ENCODE peak calls at places on chromosomes 1 and 21, in five cellular contexts. Q, B, P, M and U are unnamed samples.

GRCh38 chr1:160196143-160196542 is 5.8 kb downstream of the CASQ1 start:
- DNase-seq in Q (no peak), B (no peak), P (no peak), M (no peak), U (no peak)

GRCh38 chr1:12078938-12079861 is 16.1 kb downstream of the TNFRSF8 start:
- DNase-seq in Q (peak; percentile 77), B (no peak), P (peak; percentile 10), M (peak; percentile 2), U (peak; percentile 11)

GRCh38 chr1:115266729-115267421 is 71.2 kb downstream of the NGF start:
- DNase-seq in Q (no peak), B (no peak), P (no peak), M (no peak), U (no peak)

GRCh38 chr1:8448906-8449661 is 131.2 kb downstream of the SLC45A1 start:
- DNase-seq in Q (no peak), B (no peak), P (no peak), M (no peak), U (no peak)

GRCh38 chr1:232704694-232705680 is 75.1 kb upstream of the SIPA1L2 start:
- DNase-seq in Q (no peak), B (peak; percentile 80), P (peak; percentile 17), M (peak; percentile 50), U (peak; percentile 84)

GRCh38 chr1:147723691-147724323 is 36.6 kb downstream of the GJA5 start:
- DNase-seq in Q (no peak), B (peak; percentile 29), P (no peak), M (peak; percentile 42), U (peak; percentile 44)

GRCh38 chr1:236502972-236503639 is 20.7 kb upstream of the LGALS8 start:
- DNase-seq in Q (no peak), B (peak; percentile 66), P (no peak), M (no peak), U (peak; percentile 18)

GRCh38 chr1:104156804-104157203 is 407.1 kb downstream of the AMY1C start:
- DNase-seq in Q (no peak), B (no peak), P (no peak), M (no peak), U (no peak)

GRCh38 chr21:43923391-43923790 is 58.4 kb downstream of the AGPAT3 start:
- DNase-seq in Q (no peak), B (no peak), P (no peak), M (no peak), U (no peak)

GRCh38 chr1:227362039-227362438 is 43.7 kb upstream of the CDC42BPA start:
- DNase-seq in Q (no peak), B (no peak), P (no peak), M (no peak), U (no peak)

GRCh38 chr1:160625725-160626498 is 20.9 kb downstream of the SLAMF1 start:
- DNase-seq in Q (peak; percentile 82), B (no peak), P (no peak), M (no peak), U (no peak)

GRCh38 chr21:33968082-33968997 is 52.7 kb upstream of the ATP5PO start:
- DNase-seq in Q (no peak), B (peak; percentile 40), P (no peak), M (no peak), U (no peak)

GRCh38 chr1:100353073-100353801 is 931 bp downstream of the CDC14A start:
- DNase-seq in Q (peak; percentile 75), B (peak; percentile 27), P (peak; percentile 39), M (no peak), U (peak; percentile 52)

GRCh38 chr1:153578490-153578889 is 12.8 kb upstream of the S100A2 start:
- DNase-seq in Q (no peak), B (no peak), P (no peak), M (no peak), U (no peak)

GRCh38 chr1:205313681-205314308 is 7.8 kb downstream of the NUAK2 start:
- DNase-seq in Q (peak; percentile 72), B (peak; percentile 67), P (no peak), M (peak; percentile 89), U (peak; percentile 22)

GRCh38 chr1:195047778-195048177 is 1560.5 kb downstream of the KCNT2 start:
- DNase-seq in Q (no peak), B (no peak), P (no peak), M (no peak), U (no peak)

GRCh38 chr1:154860154-154860870 is 9.8 kb downstream of the KCNN3 start:
- DNase-seq in Q (no peak), B (no peak), P (no peak), M (no peak), U (no peak)

GRCh38 chr1:1013922-1014617 is 773 bp downstream of the ISG15 start:
- DNase-seq in Q (peak; percentile 59), B (no peak), P (no peak), M (peak; percentile 72), U (no peak)